ENCODE peak calls at places on chromosomes 2 and 18, in eight cellular contexts. One of them, this sample, is unnamed. For H3K4me1, the result is how much of the 10 kb centered on the place peaks cover.

GRCh38 chr2:141906673-141907072 is 224.1 kb downstream of the LRP1B start:
- DNase-seq in IMR-90: no peak
- DNase-seq in upper lobe of left lung: no peak
- DNase-seq in PC-9: no peak
- DNase-seq in GM23338: no peak
- DNase-seq in PC-3: peak
- DNase-seq in mammary epithelial cell: peak
- DNase-seq in Peyer's patch: no peak
- DNase-seq in this sample: peak

GRCh38 chr2:161913865-161914264 is 160.2 kb downstream of the DPP4 start:
- DNase-seq in IMR-90: peak
- DNase-seq in upper lobe of left lung: no peak
- DNase-seq in PC-9: no peak
- DNase-seq in GM23338: no peak
- DNase-seq in PC-3: peak
- DNase-seq in mammary epithelial cell: peak
- DNase-seq in Peyer's patch: no peak
- DNase-seq in this sample: peak

GRCh38 chr2:25339791-25340339 is 1.9 kb downstream of the DNMT3A start:
- DNase-seq in IMR-90: no peak
- DNase-seq in upper lobe of left lung: peak
- DNase-seq in PC-9: peak
- DNase-seq in GM23338: peak
- DNase-seq in PC-3: no peak
- DNase-seq in mammary epithelial cell: no peak
- DNase-seq in Peyer's patch: peak
- DNase-seq in this sample: no peak

GRCh38 chr2:108367014-108367413 is 10.7 kb upstream of the SULT1C4 start:
- DNase-seq in IMR-90: no peak
- DNase-seq in upper lobe of left lung: no peak
- DNase-seq in PC-9: no peak
- DNase-seq in GM23338: no peak
- DNase-seq in PC-3: peak
- DNase-seq in mammary epithelial cell: peak
- DNase-seq in Peyer's patch: no peak
- DNase-seq in this sample: no peak

GRCh38 chr2:160375802-160376469 is 117.7 kb downstream of the RBMS1 start:
- DNase-seq in IMR-90: peak
- DNase-seq in upper lobe of left lung: no peak
- DNase-seq in PC-9: no peak
- DNase-seq in GM23338: no peak
- DNase-seq in PC-3: peak
- DNase-seq in mammary epithelial cell: no peak
- DNase-seq in Peyer's patch: no peak
- DNase-seq in this sample: peak

GRCh38 chr2:1010373-1011017 is 59.8 kb downstream of the SNTG2 start:
- DNase-seq in IMR-90: no peak
- DNase-seq in upper lobe of left lung: no peak
- DNase-seq in PC-9: no peak
- DNase-seq in GM23338: no peak
- DNase-seq in PC-3: no peak
- DNase-seq in mammary epithelial cell: no peak
- DNase-seq in Peyer's patch: no peak
- DNase-seq in this sample: no peak

GRCh38 chr2:112646102-112646719 is 472 bp downstream of the SLC20A1 start:
- DNase-seq in IMR-90: no peak
- DNase-seq in upper lobe of left lung: peak
- DNase-seq in PC-9: no peak
- DNase-seq in GM23338: peak
- DNase-seq in PC-3: no peak
- DNase-seq in mammary epithelial cell: no peak
- DNase-seq in Peyer's patch: peak
- DNase-seq in this sample: no peak

GRCh38 chr2:54107903-54108615 is 7.4 kb upstream of the ACYP2 start:
- DNase-seq in IMR-90: no peak
- DNase-seq in upper lobe of left lung: no peak
- DNase-seq in PC-9: no peak
- DNase-seq in GM23338: no peak
- DNase-seq in PC-3: no peak
- DNase-seq in mammary epithelial cell: peak
- DNase-seq in Peyer's patch: no peak
- DNase-seq in this sample: peak

GRCh38 chr18:59902993-59903610 is 3.3 kb downstream of the PMAIP1 start:
- DNase-seq in IMR-90: no peak
- DNase-seq in upper lobe of left lung: no peak
- DNase-seq in PC-9: no peak
- DNase-seq in GM23338: no peak
- DNase-seq in PC-3: no peak
- DNase-seq in mammary epithelial cell: no peak
- DNase-seq in Peyer's patch: no peak
- DNase-seq in this sample: no peak

GRCh38 chr2:218422403-218423086 is 3.6 kb downstream of the VIL1 start:
- DNase-seq in IMR-90: no peak
- DNase-seq in upper lobe of left lung: no peak
- DNase-seq in PC-9: no peak
- DNase-seq in GM23338: no peak
- DNase-seq in PC-3: no peak
- DNase-seq in mammary epithelial cell: no peak
- DNase-seq in Peyer's patch: peak
- DNase-seq in this sample: peak

GRCh38 chr2:167333245-167333644 is 445.0 kb downstream of the XIRP2 start:
- DNase-seq in IMR-90: peak
- DNase-seq in upper lobe of left lung: no peak
- DNase-seq in PC-9: no peak
- DNase-seq in GM23338: peak
- DNase-seq in PC-3: no peak
- DNase-seq in mammary epithelial cell: no peak
- DNase-seq in Peyer's patch: no peak
- DNase-seq in this sample: no peak

GRCh38 chr18:54263904-54264336 is 5.4 kb upstream of the POLI start:
- DNase-seq in IMR-90: no peak
- DNase-seq in upper lobe of left lung: no peak
- DNase-seq in PC-9: no peak
- DNase-seq in GM23338: no peak
- DNase-seq in PC-3: no peak
- DNase-seq in mammary epithelial cell: no peak
- DNase-seq in Peyer's patch: no peak
- DNase-seq in this sample: no peak

GRCh38 chr18:23137093-23137640 is 1.9 kb downstream of the CABLES1 start:
- DNase-seq in IMR-90: no peak
- DNase-seq in upper lobe of left lung: no peak
- DNase-seq in PC-9: peak
- DNase-seq in GM23338: peak
- DNase-seq in PC-3: no peak
- DNase-seq in mammary epithelial cell: no peak
- DNase-seq in Peyer's patch: no peak
- DNase-seq in this sample: no peak

GRCh38 chr2:173872714-173873113 is 92.5 kb downstream of the SP3 start:
- DNase-seq in IMR-90: no peak
- DNase-seq in upper lobe of left lung: no peak
- DNase-seq in PC-9: peak
- DNase-seq in GM23338: no peak
- DNase-seq in PC-3: peak
- DNase-seq in mammary epithelial cell: peak
- DNase-seq in Peyer's patch: no peak
- DNase-seq in this sample: no peak

GRCh38 chr18:74804677-74805076 is 207.0 kb downstream of the ZNF407 start:
- DNase-seq in IMR-90: no peak
- DNase-seq in upper lobe of left lung: no peak
- DNase-seq in PC-9: no peak
- DNase-seq in GM23338: peak
- DNase-seq in PC-3: no peak
- DNase-seq in mammary epithelial cell: no peak
- DNase-seq in Peyer's patch: no peak
- DNase-seq in this sample: peak

GRCh38 chr18:2009957-2010697 is 561.2 kb downstream of the METTL4 start:
- DNase-seq in IMR-90: no peak
- DNase-seq in upper lobe of left lung: no peak
- DNase-seq in PC-9: no peak
- DNase-seq in GM23338: no peak
- DNase-seq in PC-3: no peak
- DNase-seq in mammary epithelial cell: no peak
- DNase-seq in Peyer's patch: no peak
- DNase-seq in this sample: no peak

GRCh38 chr18:3448845-3449701 is 899 bp upstream of the TGIF1 start:
- DNase-seq in IMR-90: peak
- DNase-seq in upper lobe of left lung: peak
- DNase-seq in PC-9: peak
- DNase-seq in GM23338: peak
- DNase-seq in PC-3: peak
- DNase-seq in mammary epithelial cell: peak
- DNase-seq in Peyer's patch: peak
- DNase-seq in this sample: peak

GRCh38 chr18:78703297-78703696 is 276.3 kb upstream of the SALL3 start:
- DNase-seq in IMR-90: no peak
- DNase-seq in upper lobe of left lung: no peak
- DNase-seq in PC-9: no peak
- DNase-seq in GM23338: peak
- DNase-seq in PC-3: no peak
- DNase-seq in mammary epithelial cell: no peak
- DNase-seq in Peyer's patch: no peak
- DNase-seq in this sample: no peak

GRCh38 chr2:46984034-46984433 is 68.4 kb upstream of the MCFD2 start:
- DNase-seq in IMR-90: no peak
- DNase-seq in upper lobe of left lung: no peak
- DNase-seq in PC-9: no peak
- DNase-seq in GM23338: no peak
- DNase-seq in PC-3: no peak
- DNase-seq in mammary epithelial cell: no peak
- DNase-seq in Peyer's patch: peak
- DNase-seq in this sample: no peak

GRCh38 chr2:1886405-1886992 is 142.2 kb upstream of the PXDN start:
- DNase-seq in IMR-90: peak
- DNase-seq in upper lobe of left lung: no peak
- DNase-seq in PC-9: peak
- DNase-seq in GM23338: peak
- DNase-seq in PC-3: peak
- DNase-seq in mammary epithelial cell: peak
- DNase-seq in Peyer's patch: peak
- DNase-seq in this sample: peak

GRCh38 chr18:48848641-48849143 is 102.1 kb downstream of the SMAD7 start:
- DNase-seq in IMR-90: no peak
- DNase-seq in upper lobe of left lung: no peak
- DNase-seq in PC-9: peak
- DNase-seq in GM23338: no peak
- DNase-seq in PC-3: no peak
- DNase-seq in mammary epithelial cell: peak
- DNase-seq in Peyer's patch: no peak
- DNase-seq in this sample: peak

GRCh38 chr2:152359573-152360363 is 24.8 kb downstream of the FMNL2 start:
- DNase-seq in IMR-90: peak
- DNase-seq in upper lobe of left lung: no peak
- DNase-seq in PC-9: no peak
- DNase-seq in GM23338: no peak
- DNase-seq in PC-3: no peak
- DNase-seq in mammary epithelial cell: no peak
- DNase-seq in Peyer's patch: no peak
- DNase-seq in this sample: no peak

GRCh38 chr2:97935719-97936161 is 60.0 kb downstream of the TMEM131 start:
- DNase-seq in IMR-90: peak
- DNase-seq in upper lobe of left lung: no peak
- DNase-seq in PC-9: peak
- DNase-seq in GM23338: peak
- DNase-seq in PC-3: peak
- DNase-seq in mammary epithelial cell: peak
- DNase-seq in Peyer's patch: no peak
- DNase-seq in this sample: no peak
- H3K4me1 ChIP-seq in IMR-90: under half
- H3K4me1 ChIP-seq in upper lobe of left lung: under half
- H3K4me1 ChIP-seq in PC-9: under half
- H3K4me1 ChIP-seq in GM23338: under half
- H3K4me1 ChIP-seq in PC-3: under half
- H3K4me1 ChIP-seq in mammary epithelial cell: under half
- H3K4me1 ChIP-seq in Peyer's patch: under half
- H3K4me1 ChIP-seq in this sample: under half

GRCh38 chr18:12091742-12092141 is 1.9 kb upstream of the ANKRD62 start:
- DNase-seq in IMR-90: no peak
- DNase-seq in upper lobe of left lung: peak
- DNase-seq in PC-9: no peak
- DNase-seq in GM23338: no peak
- DNase-seq in PC-3: no peak
- DNase-seq in mammary epithelial cell: no peak
- DNase-seq in Peyer's patch: no peak
- DNase-seq in this sample: no peak
- TF ChIP-seq CTCF in IMR-90: no peak
- TF ChIP-seq CTCF in upper lobe of left lung: no peak
- TF ChIP-seq CTCF in PC-9: no peak
- TF ChIP-seq CTCF in GM23338: no peak
- TF ChIP-seq CTCF in PC-3: no peak
- TF ChIP-seq CTCF in mammary epithelial cell: no peak
- TF ChIP-seq CTCF in Peyer's patch: no peak
- TF ChIP-seq CTCF in this sample: no peak

DNA sequence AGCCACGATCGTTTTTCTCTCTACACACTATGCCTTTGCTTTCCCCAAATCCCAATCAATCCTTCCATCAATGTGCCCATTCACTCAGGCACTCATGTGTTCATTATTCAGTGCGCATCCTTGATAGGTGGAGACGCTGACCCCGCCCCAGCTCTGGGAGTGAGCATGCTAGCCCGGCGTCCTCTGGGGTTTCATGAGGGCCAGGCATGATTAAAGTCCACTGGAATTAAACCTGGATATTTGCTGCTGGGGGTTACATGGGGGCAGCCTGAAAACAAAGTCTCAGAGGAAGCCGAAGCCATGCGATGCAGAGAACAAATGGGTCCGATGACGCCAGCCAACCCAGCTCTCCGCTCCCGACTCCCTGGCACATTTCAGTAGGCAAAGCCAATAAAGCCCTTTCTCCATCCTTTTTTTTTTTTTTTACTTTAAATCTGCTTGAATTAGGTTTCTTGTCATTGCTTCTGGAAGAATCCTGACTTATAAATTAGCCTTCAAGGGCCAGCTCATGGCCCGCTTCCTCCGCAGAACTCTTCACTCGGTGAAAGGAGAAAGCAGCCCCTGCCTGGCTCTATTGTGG is 316.4 kb upstream of the ID2 start:
- DNase-seq in IMR-90: no peak
- DNase-seq in upper lobe of left lung: peak
- DNase-seq in PC-9: no peak
- DNase-seq in GM23338: no peak
- DNase-seq in PC-3: no peak
- DNase-seq in mammary epithelial cell: no peak
- DNase-seq in Peyer's patch: no peak
- DNase-seq in this sample: no peak
- H3K27ac ChIP-seq in IMR-90: no peak
- H3K27ac ChIP-seq in upper lobe of left lung: no peak
- H3K27ac ChIP-seq in PC-9: no peak
- H3K27ac ChIP-seq in GM23338: no peak
- H3K27ac ChIP-seq in PC-3: no peak
- H3K27ac ChIP-seq in mammary epithelial cell: no peak
- H3K27ac ChIP-seq in Peyer's patch: no peak
- H3K27ac ChIP-seq in this sample: no peak

DNA sequence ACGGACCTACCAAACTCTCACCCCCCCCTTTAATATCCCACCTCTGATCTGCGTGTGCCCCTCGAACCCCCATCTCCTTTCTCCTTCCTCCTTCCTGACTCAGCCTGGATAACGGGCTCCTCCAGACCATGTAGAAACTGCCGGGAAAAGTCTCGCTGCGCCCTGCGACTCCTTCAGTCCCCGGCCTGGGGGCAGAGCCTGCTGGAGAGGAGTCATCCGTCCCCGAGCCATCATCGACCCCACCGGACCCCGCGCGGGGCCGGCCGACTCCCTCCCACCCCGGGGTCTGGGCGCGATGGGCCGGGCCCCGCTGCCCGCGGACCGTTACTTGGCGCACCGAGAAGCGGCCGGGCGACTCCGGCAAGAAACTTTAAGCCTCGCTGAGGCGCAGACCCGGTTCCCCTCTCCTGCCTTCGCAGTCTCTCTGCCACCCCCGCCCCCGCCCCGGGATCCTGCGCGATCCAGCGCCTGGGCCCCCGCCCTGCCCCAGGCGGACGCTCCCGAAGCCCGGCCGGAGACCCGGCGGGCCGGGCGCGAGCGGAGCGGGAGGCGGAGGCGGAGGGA is 3.4 kb downstream of the ZEB2 start:
- DNase-seq in IMR-90: no peak
- DNase-seq in upper lobe of left lung: peak
- DNase-seq in PC-9: no peak
- DNase-seq in GM23338: peak
- DNase-seq in PC-3: no peak
- DNase-seq in mammary epithelial cell: peak
- DNase-seq in Peyer's patch: no peak
- DNase-seq in this sample: no peak
- H3K4me1 ChIP-seq in IMR-90: under half
- H3K4me1 ChIP-seq in upper lobe of left lung: under half
- H3K4me1 ChIP-seq in PC-9: under half
- H3K4me1 ChIP-seq in GM23338: half or more
- H3K4me1 ChIP-seq in PC-3: under half
- H3K4me1 ChIP-seq in mammary epithelial cell: under half
- H3K4me1 ChIP-seq in Peyer's patch: under half
- H3K4me1 ChIP-seq in this sample: under half